ENCODE peak calls at places on chromosome 21, in six cellular contexts. K is K562, B is IMR-90, N is A549, S is SK-N-SH, O is GM12878. A is an unnamed sample.

GRCh38 chr21:46650476-46651098 is 15.1 kb downstream of the PRMT2 start:
- DNase-seq in K (no peak), N (no peak), O (no peak), S (peak), B (no peak), A (no peak)

GRCh38 chr21:27079807-27080206 is 112.9 kb upstream of the ADAMTS5 start:
- DNase-seq in O (no peak), B (peak), N (no peak), S (no peak), K (no peak), A (no peak)

GRCh38 chr21:42199488-42200463 is 19.2 kb upstream of the ABCG1 start:
- DNase-seq in S (no peak), N (peak), O (peak), K (no peak), B (peak), A (peak)

GRCh38 chr21:28601708-28602107 is 391.0 kb downstream of the LTN1 start:
- DNase-seq in B (peak), K (no peak), O (no peak), N (no peak), S (no peak), A (no peak)

GRCh38 chr21:41597811-41598231 is 89.9 kb upstream of the TMPRSS2 start:
- DNase-seq in S (no peak), N (no peak), B (no peak), K (no peak), O (no peak), A (no peak)

GRCh38 chr21:41605178-41605933 is 97.4 kb upstream of the TMPRSS2 start:
- DNase-seq in S (no peak), O (no peak), K (no peak), N (no peak), B (no peak), A (peak)

GRCh38 chr21:26405735-26406361 is 167.2 kb downstream of the CYYR1 start:
- DNase-seq in S (no peak), B (peak), K (no peak), N (peak), O (no peak), A (no peak)

GRCh38 chr21:29343517-29343916 is 44.8 kb downstream of the BACH1 start:
- DNase-seq in S (no peak), N (no peak), K (no peak), B (peak), O (no peak), A (no peak)

GRCh38 chr21:45478816-45479669 is 63.2 kb downstream of the SLC19A1 start:
- DNase-seq in O (no peak), N (no peak), S (no peak), B (no peak), K (no peak), A (no peak)

GRCh38 chr21:45546636-45547203 is 4.5 kb upstream of the SLC19A1 start:
- DNase-seq in B (no peak), K (no peak), N (no peak), O (no peak), S (no peak), A (no peak)

GRCh38 chr21:15031790-15032357 is 32.9 kb downstream of the NRIP1 start:
- DNase-seq in N (no peak), B (peak), K (no peak), S (no peak), O (no peak), A (no peak)

GRCh38 chr21:42740405-42740909 is 87.0 kb downstream of the PDE9A start:
- DNase-seq in O (no peak), N (no peak), K (no peak), S (no peak), B (no peak), A (no peak)

GRCh38 chr21:44407493-44407892 is 47.8 kb upstream of the LRRC3 start:
- DNase-seq in B (no peak), O (no peak), S (peak), N (no peak), K (no peak), A (no peak)

GRCh38 chr21:27636671-27637070 is 669.8 kb upstream of the ADAMTS5 start:
- DNase-seq in O (no peak), K (no peak), S (no peak), N (no peak), B (no peak), A (no peak)

GRCh38 chr21:31184462-31184861 is 146.2 kb upstream of the KRTAP19-8 start:
- DNase-seq in S (peak), B (no peak), K (no peak), N (no peak), O (no peak), A (no peak)

GRCh38 chr21:15826147-15826780 is 96.5 kb downstream of the USP25 start:
- DNase-seq in B (peak), O (peak), K (peak), N (peak), S (peak), A (peak)

DNA sequence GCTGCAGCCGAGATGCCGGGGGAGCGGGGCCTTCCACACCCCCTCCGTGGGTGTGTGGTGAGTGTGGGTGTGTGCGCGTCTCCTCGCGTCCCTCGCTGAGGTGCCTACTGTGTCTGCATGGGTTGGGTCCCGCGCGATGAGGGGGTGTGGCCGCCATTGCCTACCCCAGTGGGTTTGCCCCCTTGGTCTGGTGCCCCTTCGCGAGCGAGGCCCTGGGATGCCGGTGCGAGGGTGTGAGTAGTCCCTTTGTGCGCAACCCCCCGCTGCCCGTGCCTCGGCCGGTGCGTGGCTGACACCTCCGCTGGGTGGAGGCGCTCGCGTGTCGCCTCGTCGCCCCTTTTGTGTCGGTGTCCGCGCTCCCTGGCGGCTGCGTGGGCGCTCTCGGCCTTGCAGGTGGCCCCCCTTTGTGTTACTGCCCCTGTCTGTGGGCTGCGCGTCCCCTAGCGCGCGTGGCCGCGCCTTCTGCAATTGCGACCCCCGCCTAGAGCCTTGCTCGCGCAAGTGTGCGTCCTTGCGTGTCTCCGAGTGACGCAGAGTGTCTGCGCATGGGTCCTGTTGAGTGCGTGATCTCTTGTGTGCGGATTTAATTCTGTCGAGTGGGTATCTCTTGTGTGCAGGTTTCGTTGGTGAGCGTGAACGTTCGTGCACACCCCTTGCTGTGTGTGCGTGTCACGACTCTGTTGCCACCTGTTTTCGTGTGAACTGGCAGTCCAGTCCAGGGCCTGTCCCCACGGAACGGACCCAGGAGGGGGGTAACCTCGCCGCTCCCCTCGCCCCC is 552 bp downstream of the TTC3 start:
- DNase-seq in N (peak), S (peak), B (peak), O (no peak), K (peak), A (no peak)
- TF ChIP-seq SMC3 in N (no peak), S (no peak), B (no peak), O (no peak), K (no peak), A (no peak)

GRCh38 chr21:33300701-33301631 is 23.8 kb upstream of the IFNAR1 start:
- DNase-seq in O (no peak), S (peak), K (peak), B (no peak), N (no peak), A (no peak)
- TF ChIP-seq SMC3 in O (no peak), S (no peak), K (no peak), B (no peak), N (no peak), A (no peak)

GRCh38 chr21:34915364-34915834 is 133.7 kb downstream of the RUNX1 start:
- DNase-seq in N (no peak), B (peak), K (no peak), O (no peak), S (no peak), A (no peak)
- TF ChIP-seq SMC3 in N (no peak), B (no peak), K (no peak), O (no peak), S (no peak), A (no peak)

GRCh38 chr21:37835512-37835911 is 80.7 kb downstream of the KCNJ6 start:
- DNase-seq in K (no peak), B (no peak), N (no peak), O (no peak), S (no peak), A (no peak)
- TF ChIP-seq SMC3 in K (no peak), B (no peak), N (no peak), O (no peak), S (no peak), A (no peak)

GRCh38 chr21:17343055-17343454 is 169.8 kb upstream of the CXADR start:
- DNase-seq in O (no peak), B (peak), N (no peak), S (no peak), K (peak), A (peak)
- TF ChIP-seq SMC3 in O (no peak), B (no peak), N (no peak), S (no peak), K (no peak), A (no peak)

A was measured in HepG2.